ENCODE peak calls at places on chromosomes 16 and 17, in seven cellular contexts. W is K562, U is H1, L is SK-N-SH, V is GM12892, Z is HepG2, R is GM12878. E is an unnamed sample.
A peak's percentile ranks its signal among the peaks of the same experiment; 100 is the strongest.

GRCh38 chr16:87312008-87312407 is 5.2 kb downstream of the C16orf95 start:
- DNase-seq in W (no peak), U (no peak), L (no peak), V (no peak), Z (no peak), R (no peak), E (no peak)

GRCh38 chr16:1363501-1364041 is 11.8 kb downstream of the GNPTG start:
- DNase-seq in W (peak; percentile 71), U (peak; percentile 88), L (peak; percentile 88), V (peak; percentile 89), Z (peak; percentile 30), R (no peak), E (peak; percentile 96)

GRCh38 chr17:73192894-73193701 is at the start of gene COG1:
- DNase-seq in W (peak; percentile 94), U (peak; percentile 80), L (peak; percentile 100), V (peak; percentile 94), Z (peak; percentile 81), R (no peak), E (peak; percentile 94)

GRCh38 chr16:86517652-86518258 is 7.4 kb downstream of the FOXF1 start:
- DNase-seq in W (peak; percentile 65), U (peak; percentile 82), L (peak; percentile 81), V (no peak), Z (peak; percentile 47), R (no peak), E (no peak)

GRCh38 chr17:41717408-41718286 is 5.5 kb downstream of the GAST start:
- DNase-seq in W (no peak), U (no peak), L (no peak), V (no peak), Z (no peak), R (no peak), E (no peak)

GRCh38 chr17:35666967-35667552 is 64.4 kb upstream of the RASL10B start:
- DNase-seq in W (no peak), U (no peak), L (no peak), V (no peak), Z (peak; percentile 3), R (no peak), E (no peak)

GRCh38 chr17:69714659-69715058 is 300.2 kb downstream of the MAP2K6 start:
- DNase-seq in W (no peak), U (no peak), L (no peak), V (no peak), Z (no peak), R (no peak), E (no peak)

GRCh38 chr17:21278304-21279197 is 6.0 kb upstream of the MAP2K3 start:
- DNase-seq in W (no peak), U (no peak), L (no peak), V (no peak), Z (no peak), R (no peak), E (no peak)

GRCh38 chr16:17416461-17417221 is 54.1 kb downstream of the XYLT1 start:
- DNase-seq in W (no peak), U (no peak), L (peak; percentile 32), V (peak; percentile 76), Z (no peak), R (peak; percentile 89), E (peak; percentile 71)

GRCh38 chr16:2953706-2954105 is 10.4 kb upstream of the KREMEN2 start:
- DNase-seq in W (no peak), U (no peak), L (no peak), V (no peak), Z (no peak), R (no peak), E (no peak)

GRCh38 chr17:41683441-41684007 is 5.2 kb upstream of the EIF1 start:
- DNase-seq in W (no peak), U (no peak), L (no peak), V (no peak), Z (no peak), R (no peak), E (no peak)

GRCh38 chr17:27469256-27469655 is 13.0 kb downstream of the KSR1 start:
- DNase-seq in W (no peak), U (no peak), L (no peak), V (no peak), Z (no peak), R (no peak), E (no peak)

GRCh38 chr17:27473748-27474609 is 17.7 kb downstream of the KSR1 start:
- DNase-seq in W (peak; percentile 75), U (no peak), L (no peak), V (no peak), Z (no peak), R (peak; percentile 97), E (no peak)

GRCh38 chr17:27475070-27475673 is 18.9 kb downstream of the KSR1 start:
- DNase-seq in W (no peak), U (no peak), L (no peak), V (no peak), Z (no peak), R (no peak), E (no peak)

GRCh38 chr17:27473190-27473747 is 17.0 kb downstream of the KSR1 start:
- DNase-seq in W (no peak), U (no peak), L (no peak), V (no peak), Z (no peak), R (no peak), E (no peak)

DNA sequence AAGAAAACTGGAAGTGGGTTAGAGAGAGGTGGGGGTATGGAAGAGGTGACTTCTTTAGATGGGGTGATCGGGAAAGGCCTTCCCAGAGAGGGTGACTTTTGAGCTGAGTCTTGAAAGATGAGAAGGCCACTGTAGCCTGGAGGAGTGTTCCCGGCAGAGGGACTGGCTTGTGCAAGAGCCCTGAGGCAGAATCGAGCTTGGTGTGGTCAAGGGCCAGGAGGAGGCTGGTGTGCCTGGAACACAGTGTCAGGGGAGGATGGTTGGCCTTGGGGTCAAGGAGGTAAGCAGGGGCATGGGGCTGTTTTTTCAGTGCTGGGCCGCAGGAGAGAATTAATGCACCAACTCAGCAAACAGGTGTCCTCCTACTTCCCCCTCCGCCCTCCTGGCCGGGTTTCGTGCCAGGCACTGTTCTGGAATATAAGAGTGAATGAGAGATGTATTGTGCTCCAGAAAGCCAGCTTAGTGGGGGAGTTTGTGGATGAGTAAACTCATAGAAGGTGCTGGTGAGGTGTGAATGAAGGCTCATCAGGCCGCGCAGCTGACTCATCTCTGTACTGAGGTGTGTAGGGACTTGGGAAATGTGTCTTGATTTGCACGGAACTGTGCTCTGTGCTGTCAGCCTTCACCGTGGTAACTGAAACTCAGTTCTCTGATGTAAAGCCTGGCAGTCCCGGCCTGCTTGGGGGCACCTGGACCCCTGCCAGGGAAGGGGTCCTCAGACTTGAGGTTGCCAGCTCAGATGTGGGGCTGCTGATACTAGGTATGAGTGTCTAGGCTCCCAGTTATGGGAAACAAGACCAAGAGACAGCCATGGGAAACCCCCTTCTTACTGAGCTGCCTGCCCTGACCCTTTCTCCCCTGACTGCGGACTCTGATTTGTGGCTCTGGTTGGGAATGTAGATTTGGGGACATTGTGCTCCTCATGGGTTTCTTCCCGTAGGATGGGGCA is 15.3 kb downstream of the KSR1 start:
- DNase-seq in W (no peak), U (no peak), L (no peak), V (no peak), Z (no peak), R (peak; percentile 97), E (no peak)
- TF ChIP-seq TAF1 in W (no peak), U (no peak), L (no peak), V (peak; percentile 10), Z (no peak), R (no peak), E (no peak)

GRCh38 chr16:72197556-72197955 is 25.6 kb upstream of the PMFBP1 start:
- DNase-seq in W (no peak), U (no peak), L (no peak), V (no peak), Z (no peak), R (no peak), E (no peak)

GRCh38 chr16:72198641-72199250 is 26.8 kb upstream of the PMFBP1 start:
- DNase-seq in W (no peak), U (no peak), L (peak; percentile 69), V (no peak), Z (no peak), R (no peak), E (no peak)

GRCh38 chr16:72199938-72200337 is 28.0 kb upstream of the PMFBP1 start:
- DNase-seq in W (no peak), U (no peak), L (peak; percentile 22), V (no peak), Z (no peak), R (no peak), E (no peak)

GRCh38 chr16:72195609-72196008 is 23.7 kb upstream of the PMFBP1 start:
- DNase-seq in W (no peak), U (peak; percentile 59), L (peak; percentile 58), V (no peak), Z (no peak), R (no peak), E (no peak)

GRCh38 chr16:72198021-72198420 is 26.1 kb upstream of the PMFBP1 start:
- DNase-seq in W (peak; percentile 14), U (no peak), L (peak; percentile 68), V (no peak), Z (no peak), R (no peak), E (no peak)
- TF ChIP-seq TAF1 in W (no peak), U (no peak), L (no peak), V (no peak), Z (no peak), R (no peak), E (no peak)

DNA sequence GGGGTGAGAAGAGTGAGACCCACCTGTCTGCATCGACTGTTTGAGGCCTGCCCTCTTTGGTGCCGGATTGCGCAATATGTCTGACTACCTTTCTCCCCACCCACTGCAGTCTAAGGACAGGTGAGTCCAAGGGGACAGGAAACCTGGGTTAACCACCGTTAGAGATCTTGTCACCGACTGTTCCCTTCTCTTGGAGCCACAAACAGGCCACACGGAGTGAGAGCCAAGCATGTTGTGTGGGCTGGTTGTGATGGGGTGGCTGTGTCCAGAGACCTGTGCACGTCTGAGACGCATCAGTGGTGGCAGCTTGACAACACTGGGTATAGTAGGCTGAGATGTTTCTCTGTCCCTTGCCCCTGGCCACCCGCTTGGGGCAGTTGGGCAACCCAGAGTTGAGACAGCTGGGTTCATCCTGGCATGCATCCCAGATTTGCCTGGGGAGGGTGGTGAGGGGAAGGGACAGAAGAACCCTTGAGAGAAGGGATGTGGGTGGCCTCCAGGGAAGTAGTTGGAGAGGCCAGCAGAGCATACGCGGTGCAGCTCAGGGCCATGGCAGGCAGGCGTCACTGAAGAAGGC is 21.4 kb downstream of the MPRIP start:
- DNase-seq in W (no peak), U (no peak), L (no peak), V (no peak), Z (no peak), R (no peak), E (no peak)
- TF ChIP-seq TAF1 in W (no peak), U (no peak), L (no peak), V (no peak), Z (no peak), R (no peak), E (no peak)

DNA sequence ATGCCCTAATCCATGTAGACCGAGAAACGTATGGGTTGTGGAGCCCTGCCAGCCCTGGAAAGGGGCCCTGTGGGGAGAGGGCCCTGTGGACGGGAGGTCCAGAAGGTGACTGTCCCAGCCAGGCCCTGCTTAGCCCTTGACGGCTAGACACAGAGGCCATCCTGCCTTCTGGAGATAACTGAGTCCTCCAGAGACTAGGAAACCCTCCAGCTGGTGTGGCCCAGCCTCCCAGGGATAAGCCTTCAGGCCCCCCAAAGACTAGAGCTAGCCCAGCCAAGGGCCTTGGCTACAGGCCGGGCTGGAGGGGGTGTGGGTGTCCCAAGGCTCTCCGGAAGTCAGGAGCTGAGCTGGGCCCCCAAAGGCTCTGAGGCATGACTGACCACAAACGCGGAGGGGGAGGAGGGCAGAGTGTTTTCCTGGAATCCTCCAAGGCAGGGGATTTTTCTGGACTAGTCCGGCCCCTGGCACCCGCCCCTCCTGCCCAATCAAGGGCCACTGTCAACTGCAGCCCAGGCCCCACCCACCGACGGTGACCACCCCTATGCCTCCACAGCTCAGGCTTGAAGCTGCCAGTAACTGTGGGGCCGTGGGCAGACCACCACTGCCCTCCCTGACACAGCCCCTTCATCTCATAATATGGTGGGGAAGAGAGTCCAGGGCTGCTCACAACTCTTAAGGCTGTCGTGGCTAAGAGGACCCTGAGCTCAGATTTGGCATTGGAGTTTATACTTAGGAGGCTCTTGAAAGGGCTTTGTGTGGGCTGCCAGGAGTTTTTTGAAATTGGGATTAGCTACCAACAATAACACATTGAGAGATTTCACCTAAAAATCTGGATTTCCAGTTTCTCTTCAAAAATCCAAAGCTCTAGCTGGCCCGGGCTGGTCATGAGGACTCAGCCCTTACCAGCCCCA is 823 bp upstream of the VASN start:
- DNase-seq in W (peak; percentile 78), U (no peak), L (no peak), V (no peak), Z (peak; percentile 73), R (no peak), E (no peak)
- TF ChIP-seq TAF1 in W (no peak), U (no peak), L (no peak), V (no peak), Z (peak; percentile 50), R (no peak), E (no peak)